ENCODE peak calls at places on chromosome 13, in ten cellular contexts. M is body of pancreas, F is tibial artery, Y is left ventricle myocardium inferior, W is heart right ventricle, S is PC-3, Z is hepatocyte, G is IMR-90, B is uterus, K is transverse colon. D is an unnamed sample.
A peak's percentile ranks its signal among the peaks of the same experiment; 100 is the strongest.

GRCh38 chr13:91369432-91369831 is 21.9 kb downstream of the MIR17HG start:
- DNase-seq in M (no peak), F (no peak), Y (no peak), W (no peak), S (peak; percentile 7), Z (no peak), G (peak; percentile 28), B (no peak), K (no peak), D (no peak)

GRCh38 chr13:40292108-40292507 is 374.3 kb downstream of the FOXO1 start:
- DNase-seq in M (no peak), F (no peak), Y (peak; percentile 36), W (peak; percentile 27), S (no peak), Z (no peak), G (no peak), B (no peak), K (no peak), D (no peak)

GRCh38 chr13:84192125-84192524 is 309.9 kb upstream of the SLITRK1 start:
- DNase-seq in M (no peak), F (no peak), Y (no peak), W (no peak), S (peak; percentile 9), Z (peak; percentile 21), G (peak; percentile 76), B (no peak), K (no peak), D (no peak)

GRCh38 chr13:66036024-66036614 is 1194.0 kb downstream of the PCDH9 start:
- DNase-seq in M (no peak), F (no peak), Y (no peak), W (no peak), S (no peak), Z (peak; percentile 16), G (peak; percentile 4), B (no peak), K (no peak), D (no peak)

GRCh38 chr13:46964789-46965527 is 68.1 kb upstream of the HTR2A start:
- DNase-seq in M (no peak), F (peak; percentile 30), Y (no peak), W (no peak), S (peak; percentile 48), Z (no peak), G (peak; percentile 72), B (no peak), K (no peak), D (no peak)

GRCh38 chr13:24660023-24660806 is 20.0 kb upstream of the ATP12A start:
- DNase-seq in M (no peak), F (no peak), Y (no peak), W (no peak), S (peak; percentile 16), Z (no peak), G (no peak), B (no peak), K (no peak), D (no peak)

GRCh38 chr13:43284162-43284561 is 260.8 kb downstream of the DNAJC15 start:
- DNase-seq in M (no peak), F (no peak), Y (no peak), W (no peak), S (peak; percentile 71), Z (no peak), G (peak; percentile 92), B (no peak), K (no peak), D (no peak)

GRCh38 chr13:63855457-63856118 is 2439.9 kb upstream of the PCDH20 start:
- DNase-seq in M (no peak), F (no peak), Y (no peak), W (no peak), S (no peak), Z (no peak), G (peak; percentile 52), B (no peak), K (no peak), D (no peak)

GRCh38 chr13:101493541-101493940 is 41.1 kb downstream of the ITGBL1 start:
- DNase-seq in M (no peak), F (no peak), Y (no peak), W (no peak), S (no peak), Z (no peak), G (no peak), B (no peak), K (no peak), D (no peak)

GRCh38 chr13:107421951-107422350 is 793.4 kb downstream of the LIG4 start:
- DNase-seq in M (no peak), F (no peak), Y (no peak), W (no peak), S (no peak), Z (no peak), G (peak; percentile 6), B (no peak), K (no peak), D (no peak)

GRCh38 chr13:114199961-114200672 is 21.1 kb downstream of the CFAP97D2 start:
- DNase-seq in M (no peak), F (no peak), Y (no peak), W (no peak), S (no peak), Z (no peak), G (no peak), B (no peak), K (no peak), D (no peak)

GRCh38 chr13:114140131-114140908 is 7.9 kb upstream of the RASA3 start:
- DNase-seq in M (no peak), F (no peak), Y (no peak), W (no peak), S (no peak), Z (no peak), G (no peak), B (no peak), K (peak; percentile 50), D (no peak)

GRCh38 chr13:34822681-34823080 is 119.4 kb upstream of the NBEA start:
- DNase-seq in M (no peak), F (no peak), Y (no peak), W (no peak), S (no peak), Z (no peak), G (no peak), B (no peak), K (no peak), D (no peak)

GRCh38 chr13:46831588-46832194 is 34.7 kb upstream of the ESD start:
- DNase-seq in M (no peak), F (no peak), Y (no peak), W (no peak), S (peak; percentile 71), Z (peak; percentile 66), G (peak; percentile 58), B (peak; percentile 20), K (peak; percentile 20), D (peak; percentile 64)

GRCh38 chr13:33348366-33348765 is 62.8 kb upstream of the STARD13 start:
- DNase-seq in M (no peak), F (no peak), Y (no peak), W (no peak), S (peak; percentile 62), Z (no peak), G (peak; percentile 85), B (no peak), K (no peak), D (no peak)

GRCh38 chr13:111292710-111293485 is 27.5 kb upstream of the TEX29 start:
- DNase-seq in M (no peak), F (no peak), Y (no peak), W (no peak), S (no peak), Z (no peak), G (no peak), B (no peak), K (no peak), D (no peak)

GRCh38 chr13:79628463-79628862 is 147.5 kb downstream of the NDFIP2 start:
- DNase-seq in M (no peak), F (no peak), Y (no peak), W (no peak), S (no peak), Z (no peak), G (no peak), B (no peak), K (no peak), D (no peak)

GRCh38 chr13:113453962-113454361 is 674 bp upstream of the ADPRHL1 start:
- DNase-seq in M (no peak), F (no peak), Y (no peak), W (no peak), S (no peak), Z (no peak), G (no peak), B (no peak), K (no peak), D (peak; percentile 31)

GRCh38 chr13:36681894-36682624 is 8.2 kb downstream of the SERTM1 start:
- DNase-seq in M (no peak), F (no peak), Y (no peak), W (no peak), S (no peak), Z (no peak), G (no peak), B (no peak), K (no peak), D (no peak)
- H3K27ac ChIP-seq in M (no peak overlapping the region), F (no peak overlapping the region), Y (no peak overlapping the region), W (no peak overlapping the region), S (no peak overlapping the region), Z (no peak overlapping the region), G (no peak overlapping the region), B (peak overlapping the region; percentile 79), K (no peak overlapping the region), D (no peak overlapping the region)

DNA sequence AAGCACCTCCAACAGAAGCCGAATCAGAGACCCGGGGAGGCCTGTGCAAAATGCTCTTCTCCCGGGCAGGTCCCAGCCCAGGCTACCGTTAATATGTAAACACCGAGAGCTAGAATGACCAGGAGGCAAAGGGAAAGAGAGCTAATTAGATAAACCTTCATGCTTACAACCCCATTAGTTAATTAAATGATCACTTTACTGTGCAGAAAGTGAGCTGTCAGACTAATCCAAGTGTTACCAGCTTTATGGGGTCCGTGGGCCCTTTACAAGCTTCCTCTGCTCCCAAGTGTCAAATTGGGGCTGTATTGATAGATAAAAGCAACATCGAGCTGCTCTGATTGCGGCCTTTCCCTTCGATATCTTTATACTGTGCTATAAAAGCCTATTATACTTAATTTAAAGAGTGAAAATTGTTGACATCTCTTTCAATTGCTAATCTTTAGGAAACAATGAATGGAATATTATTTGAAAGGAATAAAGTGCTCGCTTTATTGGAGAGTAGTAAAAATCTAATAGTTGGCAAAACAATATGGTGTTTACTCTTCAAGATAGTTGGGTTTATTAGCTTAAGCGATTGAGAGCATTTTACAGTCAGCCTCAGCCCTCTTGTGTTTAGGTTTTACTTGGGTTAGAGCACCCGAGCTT is 189.2 kb upstream of the GPR12 start:
- DNase-seq in M (no peak), F (no peak), Y (no peak), W (no peak), S (no peak), Z (no peak), G (no peak), B (no peak), K (peak; percentile 39), D (no peak)
- H3K27ac ChIP-seq in M (peak overlapping the region; percentile 94), F (no peak overlapping the region), Y (no peak overlapping the region), W (no peak overlapping the region), S (no peak overlapping the region), Z (peak overlapping the region; percentile 90), G (no peak overlapping the region), B (no peak overlapping the region), K (peak overlapping the region; percentile 89), D (no peak overlapping the region)

GRCh38 chr13:37736040-37736439 is 133.5 kb downstream of the TRPC4 start:
- DNase-seq in M (no peak), F (no peak), Y (no peak), W (no peak), S (no peak), Z (no peak), G (no peak), B (no peak), K (no peak), D (no peak)
- H3K27ac ChIP-seq in M (no peak overlapping the region), F (no peak overlapping the region), Y (no peak overlapping the region), W (no peak overlapping the region), S (no peak overlapping the region), Z (no peak overlapping the region), G (no peak overlapping the region), B (no peak overlapping the region), K (no peak overlapping the region), D (no peak overlapping the region)

GRCh38 chr13:109858319-109858718 is 71.9 kb upstream of the IRS2 start:
- DNase-seq in M (no peak), F (no peak), Y (no peak), W (no peak), S (peak; percentile 81), Z (no peak), G (no peak), B (no peak), K (no peak), D (no peak)
- H3K27ac ChIP-seq in M (no peak overlapping the region), F (no peak overlapping the region), Y (no peak overlapping the region), W (no peak overlapping the region), S (peak overlapping the region; percentile 65), Z (no peak overlapping the region), G (no peak overlapping the region), B (no peak overlapping the region), K (no peak overlapping the region), D (no peak overlapping the region)